ENCODE peak calls at places on chromosomes 13 and 19, in six cellular contexts. L is CD4-positive, alpha-beta T cell; U is B cell; Z is left lung; M is colonic mucosa; J is heart left ventricle. A is an unnamed sample.

GRCh38 chr19:54493967-54494585 is 8.6 kb upstream of the LAIR2 start:
- DNase-seq in M (no peak), U (no peak), L (no peak), J (no peak), Z (no peak), A (no peak)

GRCh38 chr19:55245236-55245904 is 13.4 kb downstream of the PPP6R1 start:
- DNase-seq in M (no peak), J (no peak), Z (peak), L (no peak), U (no peak), A (no peak)

GRCh38 chr19:4606921-4607678 is 32.2 kb upstream of the TNFAIP8L1 start:
- DNase-seq in U (no peak), M (no peak), L (no peak), J (peak), Z (no peak), A (no peak)

GRCh38 chr13:42524487-42525034 is 49.4 kb upstream of the TNFSF11 start:
- DNase-seq in L (no peak), M (no peak), U (peak), Z (no peak), J (no peak), A (no peak)

GRCh38 chr13:106348032-106348431 is 187.4 kb downstream of the EFNB2 start:
- DNase-seq in U (no peak), J (no peak), L (no peak), Z (no peak), M (no peak), A (no peak)

GRCh38 chr19:32061304-32061703 is 284.1 kb upstream of the ZNF507 start:
- DNase-seq in Z (no peak), J (no peak), U (no peak), M (no peak), L (no peak), A (no peak)

GRCh38 chr13:76854894-76855293 is 31.3 kb downstream of the KCTD12 start:
- DNase-seq in Z (no peak), L (no peak), M (no peak), J (no peak), U (no peak), A (no peak)

GRCh38 chr13:97567510-97568243 is 133.7 kb downstream of the RAP2A start:
- DNase-seq in U (no peak), J (no peak), L (no peak), Z (peak), M (peak), A (peak)

GRCh38 chr13:100306042-100306441 is 217.1 kb downstream of the PCCA start:
- DNase-seq in Z (no peak), L (no peak), J (no peak), M (no peak), U (no peak), A (no peak)

GRCh38 chr13:48142437-48142836 is 47.5 kb upstream of the MED4 start:
- DNase-seq in Z (no peak), M (no peak), U (peak), J (no peak), L (no peak), A (no peak)

GRCh38 chr13:42832341-42833153 is 51.2 kb downstream of the FAM216B start:
- DNase-seq in U (no peak), J (peak), Z (no peak), L (no peak), M (no peak), A (no peak)

GRCh38 chr13:57716295-57716694 is 84.8 kb downstream of the PCDH17 start:
- DNase-seq in M (no peak), J (no peak), Z (no peak), U (no peak), L (no peak), A (no peak)

GRCh38 chr19:30333291-30334065 is 38.7 kb upstream of the ZNF536 start:
- DNase-seq in U (no peak), M (no peak), J (no peak), L (no peak), Z (no peak), A (no peak)

GRCh38 chr19:46133101-46133627 is 8.7 kb upstream of the IGFL3 start:
- DNase-seq in J (no peak), U (no peak), L (no peak), M (peak), Z (no peak), A (no peak)

GRCh38 chr13:87999141-87999765 is 328.1 kb downstream of the SLITRK5 start:
- DNase-seq in J (no peak), Z (no peak), M (no peak), U (no peak), L (no peak), A (no peak)

GRCh38 chr13:32212420-32212819 is 102.7 kb downstream of the ZAR1L start:
- DNase-seq in L (no peak), M (no peak), U (no peak), J (no peak), Z (no peak), A (no peak)

GRCh38 chr13:37495046-37495445 is 103.5 kb downstream of the POSTN start:
- DNase-seq in M (no peak), J (no peak), U (no peak), L (no peak), Z (no peak), A (no peak)

GRCh38 chr13:33152389-33152788 is 133.2 kb downstream of the STARD13 start:
- DNase-seq in M (no peak), J (no peak), Z (no peak), L (no peak), U (no peak), A (no peak)

GRCh38 chr19:1270854-1271527 is 1.9 kb downstream of the CIRBP start:
- DNase-seq in M (no peak), Z (no peak), U (peak), J (no peak), L (no peak), A (no peak)

GRCh38 chr19:1270168-1270853 is 1.2 kb downstream of the CIRBP start:
- DNase-seq in J (no peak), Z (no peak), L (no peak), M (peak), U (peak), A (no peak)

GRCh38 chr19:1269065-1269477 is at the start of gene CIRBP:
- DNase-seq in M (peak), L (peak), U (peak), J (peak), Z (peak), A (peak)

GRCh38 chr19:1268392-1269064 is 604 bp upstream of the CIRBP start:
- DNase-seq in Z (peak), J (peak), U (peak), M (no peak), L (no peak), A (no peak)

DNA sequence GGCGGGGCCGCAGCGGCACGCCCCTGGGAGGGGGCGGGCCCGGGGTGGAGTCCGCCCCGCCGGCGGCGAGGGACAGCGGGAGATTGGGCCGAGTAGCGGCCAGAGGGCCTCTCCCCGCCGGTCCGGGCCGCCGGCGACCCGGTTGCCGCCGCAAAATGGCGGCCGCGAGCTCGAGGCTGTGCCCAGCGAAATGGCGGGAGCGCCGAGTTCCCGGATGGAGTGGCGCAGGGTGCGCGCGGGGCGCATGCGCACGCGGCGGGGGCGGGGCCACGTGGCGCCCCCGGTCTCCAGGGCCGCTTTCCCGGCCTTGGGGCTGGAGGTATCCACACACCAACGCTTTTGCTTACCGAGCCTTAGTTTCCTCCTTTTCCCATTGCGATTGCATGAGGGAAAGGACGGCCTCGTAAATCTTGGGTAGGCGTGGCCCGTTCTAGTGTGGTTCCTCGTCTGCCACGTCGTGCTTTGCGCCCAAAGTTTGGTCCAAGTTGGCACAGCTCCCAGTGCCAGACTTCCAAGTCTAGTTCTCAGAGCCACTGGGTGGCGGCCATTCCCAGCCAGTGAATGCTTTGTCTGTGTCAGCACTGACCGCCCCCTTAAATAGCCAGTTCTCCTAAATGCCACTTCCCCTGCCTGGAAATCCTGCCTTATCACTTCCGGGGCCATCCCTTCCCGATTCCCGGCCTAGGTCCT is 491 bp downstream of the CIRBP start:
- DNase-seq in J (peak), Z (peak), U (peak), M (peak), L (peak), A (peak)
- TF ChIP-seq CTCF in J (no peak), Z (no peak), U (no peak), M (no peak), L (no peak), A (no peak)

GRCh38 chr13:38872693-38873092 is 117.9 kb downstream of the STOML3 start:
- DNase-seq in M (no peak), L (no peak), Z (no peak), U (peak), J (no peak), A (peak)
- TF ChIP-seq CTCF in M (no peak), L (peak), Z (peak), U (peak), J (peak), A (peak)

GRCh38 chr19:16841391-16841926 is 12.3 kb downstream of the SIN3B start:
- DNase-seq in J (no peak), Z (peak), U (no peak), L (no peak), M (no peak), A (no peak)

GRCh38 chr19:16834747-16835146 is 5.5 kb downstream of the SIN3B start:
- DNase-seq in M (no peak), U (no peak), L (no peak), Z (no peak), J (no peak), A (no peak)

GRCh38 chr19:16836906-16837362 is 7.7 kb downstream of the SIN3B start:
- DNase-seq in Z (no peak), M (no peak), L (no peak), J (no peak), U (no peak), A (no peak)

GRCh38 chr19:16831531-16831930 is 2.3 kb downstream of the SIN3B start:
- DNase-seq in L (no peak), J (no peak), M (no peak), U (no peak), Z (no peak), A (no peak)

GRCh38 chr19:16836115-16836905 is 7.1 kb downstream of the SIN3B start:
- DNase-seq in M (no peak), Z (no peak), L (no peak), U (peak), J (peak), A (peak)
- TF ChIP-seq CTCF in M (no peak), Z (no peak), L (no peak), U (no peak), J (no peak), A (peak)

GRCh38 chr19:3250675-3251074 is 26.2 kb downstream of the CELF5 start:
- DNase-seq in U (peak), J (no peak), Z (no peak), L (peak), M (peak), A (peak)
- TF ChIP-seq CTCF in U (peak), J (peak), Z (peak), L (peak), M (peak), A (peak)

DNA sequence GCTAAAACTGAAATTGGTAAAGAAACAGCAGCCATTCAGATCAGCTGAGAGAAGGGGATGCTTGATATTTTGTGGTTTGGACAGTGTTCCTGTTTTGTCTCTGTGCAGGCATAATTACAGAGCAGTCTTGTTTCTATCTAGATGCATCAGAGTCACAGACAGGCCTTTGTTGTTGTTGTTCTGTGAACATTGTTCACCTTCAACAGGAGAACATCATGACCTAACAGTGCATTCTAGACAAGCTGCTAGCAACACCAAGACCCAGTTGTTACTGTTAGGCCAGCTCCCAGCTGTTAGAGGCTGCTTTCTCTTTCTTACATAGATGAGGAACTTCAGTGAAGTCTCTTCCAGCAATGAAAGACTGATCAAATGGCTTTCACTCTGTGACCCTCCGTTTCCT is 8.5 kb upstream of the LSR start:
- DNase-seq in M (peak), U (peak), Z (no peak), L (no peak), J (no peak), A (no peak)
- TF ChIP-seq CTCF in M (no peak), U (no peak), Z (no peak), L (no peak), J (no peak), A (no peak)

GRCh38 chr13:81171065-81171647 is 830.2 kb upstream of the SPRY2 start:
- DNase-seq in Z (no peak), J (no peak), M (no peak), L (no peak), U (peak), A (peak)
- TF ChIP-seq CTCF in Z (peak), J (peak), M (peak), L (no peak), U (no peak), A (peak)

GRCh38 chr19:47813304-47813994 is 8.3 kb upstream of the CRX start:
- DNase-seq in J (peak), L (peak), Z (peak), U (peak), M (peak), A (peak)

GRCh38 chr19:47819841-47820244 is 1.9 kb upstream of the CRX start:
- DNase-seq in J (no peak), U (peak), Z (no peak), M (no peak), L (no peak), A (no peak)

DNA sequence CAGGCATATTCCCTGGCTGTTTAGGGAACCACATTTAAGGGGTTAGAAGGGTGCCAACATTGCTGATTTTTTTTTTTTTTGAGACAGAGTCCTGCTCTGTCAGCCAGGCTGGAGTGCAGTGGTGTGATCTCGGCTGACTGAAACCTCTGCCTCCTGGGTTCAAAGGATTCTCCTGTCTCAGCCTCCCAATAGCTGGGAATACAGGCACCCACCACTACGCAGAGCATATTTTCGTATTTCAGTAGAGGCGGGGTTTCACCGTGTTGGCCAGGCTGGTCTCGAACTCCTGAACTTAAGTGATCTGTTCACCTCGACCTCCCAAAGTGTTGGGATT is 7.8 kb upstream of the CRX start:
- DNase-seq in U (no peak), M (no peak), J (no peak), L (no peak), Z (no peak), A (no peak)
- TF ChIP-seq CTCF in U (peak), M (peak), J (peak), L (no peak), Z (no peak), A (no peak)

DNA sequence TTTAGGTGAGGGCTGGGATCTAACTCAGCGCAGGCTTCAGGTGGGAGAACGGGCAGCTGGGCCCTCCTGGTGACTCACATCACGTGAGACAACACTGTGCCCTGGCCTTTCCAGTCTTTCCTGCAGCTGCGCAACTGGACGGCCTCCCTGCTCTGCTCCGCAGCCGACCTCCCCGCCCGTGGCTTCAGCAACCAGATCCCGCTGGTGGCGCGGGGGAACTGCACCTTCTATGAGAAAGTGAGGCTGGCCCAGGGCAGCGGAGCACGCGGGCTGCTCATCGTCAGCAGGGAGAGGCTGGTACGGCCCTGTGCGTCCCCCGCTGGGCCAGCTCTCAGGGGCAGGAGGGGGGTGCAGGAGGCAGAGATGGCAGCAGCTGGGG is 8.8 kb downstream of the SPPL2B start:
- DNase-seq in Z (peak), J (no peak), M (no peak), U (no peak), L (no peak), A (no peak)
- TF ChIP-seq CTCF in Z (no peak), J (no peak), M (no peak), U (no peak), L (no peak), A (no peak)

GRCh38 chr19:27918818-27919217 is 1294.1 kb downstream of the UQCRFS1 start:
- DNase-seq in J (no peak), Z (no peak), U (no peak), M (no peak), L (no peak), A (no peak)

GRCh38 chr19:27922970-27923369 is 1290.0 kb downstream of the UQCRFS1 start:
- DNase-seq in Z (no peak), J (no peak), L (no peak), U (no peak), M (no peak), A (no peak)

GRCh38 chr19:27925202-27925601 is 1287.7 kb downstream of the UQCRFS1 start:
- DNase-seq in J (no peak), U (no peak), M (no peak), Z (no peak), L (no peak), A (no peak)

GRCh38 chr19:27920774-27921173 is 1292.2 kb downstream of the UQCRFS1 start:
- DNase-seq in L (no peak), U (no peak), Z (no peak), J (no peak), M (no peak), A (no peak)
- TF ChIP-seq CTCF in L (no peak), U (no peak), Z (no peak), J (no peak), M (no peak), A (no peak)